ENCODE peak calls at places on chromosome X, in ten cellular contexts. Y is bronchial epithelial cell; K is PC-9; J is small intestine; W is stomach; X is naive thymus-derived CD4-positive, alpha-beta T cell; H is choroid plexus epithelial cell; I is fibroblast of pulmonary artery; F is upper lobe of right lung; T is left lung. S is an unnamed sample.

GRCh38 chrX:26918633-26919032 is 544.5 kb downstream of the PPP4R3C start:
- DNase-seq in T (no peak), K (no peak), X (no peak), H (peak; percentile 57), I (peak; percentile 18), J (no peak), Y (peak; percentile 5), F (no peak), W (no peak), S (no peak)

GRCh38 chrX:17022205-17022604 is 75.7 kb downstream of the REPS2 start:
- DNase-seq in I (peak; percentile 46), J (peak; percentile 25), W (no peak), K (no peak), H (peak; percentile 77), T (no peak), Y (peak; percentile 27), X (no peak), F (no peak), S (no peak)

GRCh38 chrX:12721042-12721441 is 70.2 kb upstream of the PRPS2 start:
- DNase-seq in K (no peak), T (no peak), H (no peak), W (no peak), Y (no peak), J (no peak), I (peak; percentile 25), X (no peak), F (no peak), S (no peak)

GRCh38 chrX:19566359-19567141 is 51.2 kb upstream of the MAP3K15 start:
- DNase-seq in K (no peak), H (peak; percentile 78), J (no peak), F (no peak), Y (no peak), T (no peak), W (no peak), X (no peak), I (peak; percentile 72), S (no peak)

GRCh38 chrX:131614241-131614640 is 70.4 kb downstream of the OR13H1 start:
- DNase-seq in X (no peak), T (no peak), W (no peak), J (no peak), Y (no peak), I (no peak), F (no peak), H (no peak), K (no peak), S (no peak)

GRCh38 chrX:103831803-103832544 is at the start of gene RAB9B:
- DNase-seq in K (no peak), I (no peak), J (peak; percentile 6), W (peak; percentile 31), Y (peak; percentile 28), F (peak; percentile 83), X (peak; percentile 53), H (peak; percentile 52), T (peak; percentile 61), S (peak; percentile 73)

GRCh38 chrX:19990519-19991349 is at the start of gene BCLAF3:
- DNase-seq in Y (peak; percentile 53), F (peak; percentile 94), H (peak; percentile 86), T (peak; percentile 97), K (peak; percentile 73), I (peak; percentile 84), X (peak; percentile 73), W (peak; percentile 90), J (peak; percentile 82), S (peak; percentile 86)

GRCh38 chrX:37454537-37455285 is 105.5 kb downstream of the PRRG1 start:
- DNase-seq in K (peak; percentile 74), X (no peak), J (peak; percentile 58), T (no peak), H (peak; percentile 53), W (no peak), F (no peak), Y (peak; percentile 85), I (peak; percentile 62), S (no peak)

GRCh38 chrX:41347186-41347585 is 13.2 kb downstream of the DDX3X start:
- DNase-seq in W (no peak), K (no peak), H (no peak), J (no peak), Y (no peak), F (no peak), T (no peak), X (no peak), I (no peak), S (no peak)

GRCh38 chrX:50200907-50201306 is at the start of gene AKAP4:
- DNase-seq in Y (no peak), X (no peak), J (no peak), F (no peak), H (no peak), W (no peak), T (no peak), K (no peak), I (no peak), S (no peak)

GRCh38 chrX:16750136-16750535 is 30.7 kb downstream of the SYAP1 start:
- DNase-seq in H (no peak), W (no peak), I (no peak), T (no peak), F (no peak), J (no peak), Y (no peak), K (no peak), X (no peak), S (no peak)

GRCh38 chrX:6468716-6469115 is 66.2 kb downstream of the VCX3A start:
- DNase-seq in X (no peak), T (no peak), I (no peak), K (no peak), H (no peak), J (no peak), Y (peak; percentile 12), W (no peak), F (no peak), S (no peak)

GRCh38 chrX:13092455-13092941 is 48.1 kb upstream of the FAM9C start:
- DNase-seq in J (peak; percentile 52), W (peak; percentile 48), I (no peak), H (no peak), Y (no peak), F (peak; percentile 74), K (peak; percentile 38), X (peak; percentile 65), T (peak; percentile 57), S (no peak)

GRCh38 chrX:54447461-54447860 is 7.3 kb downstream of the TSR2 start:
- DNase-seq in X (no peak), I (peak; percentile 13), F (no peak), H (peak; percentile 28), W (no peak), J (peak; percentile 12), T (no peak), K (no peak), Y (peak; percentile 0), S (no peak)

GRCh38 chrX:15838017-15838416 is 16.6 kb downstream of the AP1S2 start:
- DNase-seq in K (no peak), F (no peak), I (no peak), X (no peak), W (no peak), J (no peak), H (no peak), T (no peak), Y (no peak), S (no peak)

DNA sequence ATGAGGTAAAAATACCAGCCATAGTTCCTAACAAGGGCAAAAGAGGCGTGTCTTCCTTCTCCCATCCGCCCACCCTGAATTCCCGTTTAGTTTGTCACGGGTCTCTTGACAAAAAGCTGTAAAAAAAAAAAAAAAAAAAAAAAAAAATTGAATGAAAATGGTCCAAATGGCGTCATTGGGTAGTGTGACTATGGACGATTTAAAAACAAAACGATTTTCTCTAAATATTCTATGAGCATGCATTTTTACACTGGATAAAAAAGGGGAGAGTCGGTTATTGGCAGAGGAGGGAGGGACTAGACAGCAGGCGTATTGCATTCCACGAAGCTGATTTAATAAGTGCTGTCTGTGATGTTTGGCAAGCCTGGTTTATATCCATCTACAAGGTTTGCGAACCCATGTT is at the start of gene FAM133A:
- DNase-seq in K (no peak), J (no peak), I (peak; percentile 32), F (no peak), X (no peak), H (peak; percentile 5), T (no peak), Y (peak; percentile 22), W (no peak), S (no peak)
- H3K4me3 ChIP-seq in K (no peak within 1 kb of the TSS), J (no peak within 1 kb of the TSS), I (peak within 1 kb of the TSS; percentile 53), F (peak within 1 kb of the TSS; percentile 53), X (peak within 1 kb of the TSS; percentile 73), H (peak within 1 kb of the TSS; percentile 54), T (peak within 1 kb of the TSS; percentile 31), Y (peak within 1 kb of the TSS; percentile 37), W (peak within 1 kb of the TSS; percentile 59), S (peak within 1 kb of the TSS; percentile 59)

GRCh38 chrX:73852022-73852421 is 289.0 kb downstream of the CHIC1 start:
- DNase-seq in I (no peak), X (no peak), T (no peak), F (no peak), J (no peak), H (no peak), W (no peak), K (no peak), Y (no peak), S (no peak)
- H3K4me3 ChIP-seq in I (no peak overlapping the region), X (no peak overlapping the region), T (peak overlapping the region; percentile 45), F (no peak overlapping the region), J (no peak overlapping the region), H (no peak overlapping the region), W (no peak overlapping the region), K (no peak overlapping the region), Y (no peak overlapping the region), S (peak overlapping the region; percentile 45)

GRCh38 chrX:49166914-49167739 is 4.6 kb downstream of the MAGIX start:
- DNase-seq in Y (peak; percentile 69), J (peak; percentile 63), I (peak; percentile 79), H (peak; percentile 61), X (peak; percentile 43), W (peak; percentile 51), T (peak; percentile 91), K (no peak), F (peak; percentile 82), S (peak; percentile 72)
- H3K4me3 ChIP-seq in Y (peak overlapping the region; percentile 35), J (no peak overlapping the region), I (peak overlapping the region; percentile 51), H (peak overlapping the region; percentile 48), X (peak overlapping the region; percentile 59), W (peak overlapping the region; percentile 36), T (peak overlapping the region; percentile 17), K (no peak overlapping the region), F (peak overlapping the region; percentile 40), S (peak overlapping the region; percentile 35)

GRCh38 chrX:873016-873415 is 242.4 kb downstream of the SHOX start:
- DNase-seq in W (no peak), X (no peak), J (no peak), I (no peak), Y (no peak), T (no peak), H (no peak), K (no peak), F (no peak), S (no peak)

GRCh38 chrX:872090-872489 is 241.5 kb downstream of the SHOX start:
- DNase-seq in I (no peak), K (no peak), W (no peak), H (no peak), Y (no peak), F (no peak), J (no peak), T (no peak), X (no peak), S (no peak)

GRCh38 chrX:868248-868647 is 237.7 kb downstream of the SHOX start:
- DNase-seq in K (no peak), F (no peak), I (no peak), Y (no peak), W (no peak), H (no peak), T (no peak), J (no peak), X (no peak), S (no peak)

DNA sequence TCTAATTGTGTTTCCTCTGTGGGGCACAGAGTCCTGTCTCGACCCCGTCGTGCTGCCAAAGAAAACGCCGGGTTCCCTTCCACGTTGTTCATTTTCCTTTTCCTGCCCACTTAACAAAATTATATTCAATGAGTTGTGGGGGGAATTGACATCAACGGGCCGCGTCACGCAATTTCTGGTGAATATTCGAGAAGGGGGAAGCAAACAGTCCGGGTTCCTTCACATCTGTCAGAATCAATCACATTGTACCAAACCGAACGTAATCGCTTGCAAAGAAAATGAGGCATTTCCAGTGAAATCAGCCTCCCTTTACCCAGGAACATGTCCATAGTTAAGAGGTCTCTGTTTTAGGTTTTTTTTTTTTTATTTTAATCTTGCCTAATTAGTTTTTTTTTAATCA is 243.5 kb downstream of the SHOX start:
- DNase-seq in X (no peak), I (no peak), K (no peak), F (no peak), T (no peak), Y (no peak), H (no peak), J (no peak), W (no peak), S (no peak)
- H3K4me3 ChIP-seq in X (no peak overlapping the region), I (no peak overlapping the region), K (no peak overlapping the region), F (no peak overlapping the region), T (no peak overlapping the region), Y (no peak overlapping the region), H (no peak overlapping the region), J (no peak overlapping the region), W (no peak overlapping the region), S (no peak overlapping the region)

S was measured in uterus.